ENCODE peak calls at places on chromosomes 2 and 18, in five cellular contexts. H is upper lobe of right lung, I is kidney epithelial cell, N is cardiac muscle cell, D is cardiac fibroblast. A is an unnamed sample.

GRCh38 chr2:101175991-101176390 is 24.8 kb upstream of the TBC1D8 start:
- DNase-seq in H (no peak), I (peak), N (peak), D (peak), A (no peak)

GRCh38 chr2:101697794-101698418 is 399 bp downstream of the MAP4K4 start:
- DNase-seq in H (no peak), I (no peak), N (peak), D (no peak), A (no peak)

GRCh38 chr2:109385506-109385905 is 228.3 kb downstream of the SEPTIN10 start:
- DNase-seq in H (peak), I (no peak), N (no peak), D (no peak), A (no peak)

GRCh38 chr2:26691881-26692813 is at the start of gene KCNK3:
- DNase-seq in H (peak), I (no peak), N (peak), D (peak), A (peak)

GRCh38 chr2:11790228-11790627 is 43.8 kb downstream of the LPIN1 start:
- DNase-seq in H (no peak), I (no peak), N (no peak), D (no peak), A (no peak)

GRCh38 chr2:156999657-157000056 is 257.8 kb upstream of the GALNT5 start:
- DNase-seq in H (no peak), I (no peak), N (no peak), D (no peak), A (no peak)

GRCh38 chr18:70263336-70263735 is 25.5 kb upstream of the SOCS6 start:
- DNase-seq in H (no peak), I (no peak), N (no peak), D (no peak), A (no peak)

GRCh38 chr2:185668710-185669109 is 69.9 kb upstream of the FSIP2 start:
- DNase-seq in H (no peak), I (no peak), N (no peak), D (no peak), A (no peak)

GRCh38 chr2:232030229-232030628 is 68.7 kb downstream of the DIS3L2 start:
- DNase-seq in H (no peak), I (no peak), N (no peak), D (no peak), A (no peak)

GRCh38 chr2:55047677-55048299 is 2.5 kb downstream of the RTN4 start:
- DNase-seq in H (no peak), I (no peak), N (peak), D (peak), A (no peak)

GRCh38 chr2:216328347-216328746 is 43.9 kb downstream of the MARCHF4 start:
- DNase-seq in H (no peak), I (no peak), N (peak), D (peak), A (no peak)

GRCh38 chr18:23038712-23039111 is 96.6 kb upstream of the CABLES1 start:
- DNase-seq in H (no peak), I (peak), N (peak), D (peak), A (peak)

GRCh38 chr2:61255580-61256437 is 93.8 kb downstream of the C2orf74 start:
- DNase-seq in H (no peak), I (peak), N (peak), D (peak), A (no peak)

GRCh38 chr2:212968284-212969081 is 182.9 kb downstream of the IKZF2 start:
- DNase-seq in H (no peak), I (no peak), N (no peak), D (no peak), A (no peak)

GRCh38 chr2:181074457-181074856 is 94.1 kb downstream of the UBE2E3 start:
- DNase-seq in H (no peak), I (no peak), N (no peak), D (no peak), A (no peak)

GRCh38 chr18:12033643-12034025 is 52.3 kb downstream of the IMPA2 start:
- DNase-seq in H (no peak), I (no peak), N (no peak), D (no peak), A (peak)

GRCh38 chr2:146661494-146662096 is 1183.2 kb upstream of the ACVR2A start:
- DNase-seq in H (no peak), I (no peak), N (peak), D (peak), A (no peak)

GRCh38 chr2:181680937-181681811 is 857 bp upstream of the NEUROD1 start:
- DNase-seq in H (no peak), I (no peak), N (no peak), D (no peak), A (no peak)

GRCh38 chr2:42089340-42089925 is 41.6 kb downstream of the PKDCC start:
- DNase-seq in H (peak), I (no peak), N (peak), D (peak), A (no peak)

GRCh38 chr18:74234326-74235171 is 57.2 kb downstream of the CYB5A start:
- DNase-seq in H (no peak), I (peak), N (peak), D (peak), A (no peak)

GRCh38 chr18:57951999-57952774 is 91.8 kb upstream of the NEDD4L start:
- DNase-seq in H (peak), I (no peak), N (no peak), D (no peak), A (peak)

GRCh38 chr2:45816273-45816672 is 164.8 kb downstream of the PRKCE start:
- DNase-seq in H (no peak), I (no peak), N (peak), D (peak), A (no peak)

GRCh38 chr2:154368148-154368547 is 330.3 kb upstream of the KCNJ3 start:
- DNase-seq in H (no peak), I (no peak), N (no peak), D (no peak), A (no peak)

GRCh38 chr2:235812185-235812670 is 318.4 kb downstream of the AGAP1 start:
- DNase-seq in H (no peak), I (no peak), N (no peak), D (no peak), A (peak)

GRCh38 chr18:26406294-26406693 is 142.1 kb downstream of the KCTD1 start:
- DNase-seq in H (no peak), I (no peak), N (no peak), D (no peak), A (no peak)

GRCh38 chr2:84493494-84493893 is 22.8 kb upstream of the DNAH6 start:
- DNase-seq in H (no peak), I (no peak), N (peak), D (peak), A (no peak)

GRCh38 chr2:949384-949893 is 1.2 kb upstream of the SNTG2 start:
- DNase-seq in H (no peak), I (no peak), N (no peak), D (no peak), A (no peak)

GRCh38 chr2:42906557-42907380 is 114.4 kb upstream of the HAAO start:
- DNase-seq in H (no peak), I (no peak), N (peak), D (peak), A (no peak)

GRCh38 chr2:85838181-85838580 is 50.6 kb downstream of the ST3GAL5 start:
- DNase-seq in H (no peak), I (no peak), N (no peak), D (peak), A (peak)

GRCh38 chr2:203341741-203342310 is 13.6 kb downstream of the ABI2 start:
- DNase-seq in H (no peak), I (no peak), N (no peak), D (no peak), A (no peak)

GRCh38 chr18:48238636-48239035 is 170.5 kb downstream of the ZBTB7C start:
- DNase-seq in H (no peak), I (no peak), N (peak), D (no peak), A (no peak)

GRCh38 chr2:27322301-27322765 is 564 bp downstream of the MPV17 start:
- DNase-seq in H (no peak), I (no peak), N (no peak), D (peak), A (no peak)

GRCh38 chr2:667332-668000 is 9.7 kb downstream of the TMEM18 start:
- DNase-seq in H (no peak), I (peak), N (peak), D (peak), A (no peak)

GRCh38 chr2:10325278-10326145 is 22.8 kb downstream of the HPCAL1 start:
- DNase-seq in H (peak), I (no peak), N (no peak), D (no peak), A (no peak)

GRCh38 chr2:222318712-222319575 is 20.1 kb upstream of the PAX3 start:
- DNase-seq in H (peak), I (no peak), N (peak), D (peak), A (no peak)

GRCh38 chr2:129758461-129759185 is 220.8 kb upstream of the RAB6C start:
- DNase-seq in H (no peak), I (no peak), N (peak), D (no peak), A (peak)

GRCh38 chr18:34837769-34838194 is 127.7 kb downstream of the DTNA start:
- DNase-seq in H (no peak), I (no peak), N (peak), D (peak), A (no peak)

GRCh38 chr18:76982038-76982437 is 150.5 kb downstream of the MBP start:
- DNase-seq in H (no peak), I (no peak), N (no peak), D (no peak), A (peak)

GRCh38 chr2:37091873-37092272 is 7.6 kb downstream of the GPATCH11 start:
- DNase-seq in H (no peak), I (no peak), N (no peak), D (no peak), A (no peak)

GRCh38 chr2:29361255-29361654 is 246.0 kb downstream of the CLIP4 start:
- DNase-seq in H (no peak), I (no peak), N (peak), D (peak), A (no peak)
- TF ChIP-seq CTCF in H (no peak), I (no peak), N (no peak), D (no peak), A (no peak)

GRCh38 chr2:112791693-112792230 is 7.5 kb upstream of the IL1A start:
- DNase-seq in H (no peak), I (no peak), N (no peak), D (no peak), A (no peak)
- TF ChIP-seq CTCF in H (no peak), I (no peak), N (no peak), D (no peak), A (no peak)

DNA sequence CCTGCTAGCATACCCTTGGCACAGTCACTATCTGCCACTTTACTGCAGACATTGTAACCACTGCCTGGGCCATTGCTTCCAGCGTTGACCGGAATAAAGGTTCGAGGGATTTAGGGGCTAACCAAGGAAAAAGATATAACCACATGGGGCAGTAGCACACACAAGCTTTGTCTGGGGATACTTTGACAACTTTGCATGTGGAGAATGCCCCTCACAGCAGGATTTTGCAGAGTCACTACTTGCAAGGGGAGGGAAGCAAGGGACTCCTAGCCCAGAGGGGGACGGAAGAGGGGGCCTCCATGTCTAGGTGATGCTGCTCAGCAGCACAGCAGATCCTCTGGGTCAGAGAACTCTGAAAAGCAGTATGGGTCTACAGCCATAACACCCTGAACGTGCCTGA is 138.7 kb downstream of the SPP2 start:
- DNase-seq in H (no peak), I (no peak), N (no peak), D (no peak), A (no peak)
- TF ChIP-seq CTCF in H (no peak), I (no peak), N (no peak), D (no peak), A (no peak)

DNA sequence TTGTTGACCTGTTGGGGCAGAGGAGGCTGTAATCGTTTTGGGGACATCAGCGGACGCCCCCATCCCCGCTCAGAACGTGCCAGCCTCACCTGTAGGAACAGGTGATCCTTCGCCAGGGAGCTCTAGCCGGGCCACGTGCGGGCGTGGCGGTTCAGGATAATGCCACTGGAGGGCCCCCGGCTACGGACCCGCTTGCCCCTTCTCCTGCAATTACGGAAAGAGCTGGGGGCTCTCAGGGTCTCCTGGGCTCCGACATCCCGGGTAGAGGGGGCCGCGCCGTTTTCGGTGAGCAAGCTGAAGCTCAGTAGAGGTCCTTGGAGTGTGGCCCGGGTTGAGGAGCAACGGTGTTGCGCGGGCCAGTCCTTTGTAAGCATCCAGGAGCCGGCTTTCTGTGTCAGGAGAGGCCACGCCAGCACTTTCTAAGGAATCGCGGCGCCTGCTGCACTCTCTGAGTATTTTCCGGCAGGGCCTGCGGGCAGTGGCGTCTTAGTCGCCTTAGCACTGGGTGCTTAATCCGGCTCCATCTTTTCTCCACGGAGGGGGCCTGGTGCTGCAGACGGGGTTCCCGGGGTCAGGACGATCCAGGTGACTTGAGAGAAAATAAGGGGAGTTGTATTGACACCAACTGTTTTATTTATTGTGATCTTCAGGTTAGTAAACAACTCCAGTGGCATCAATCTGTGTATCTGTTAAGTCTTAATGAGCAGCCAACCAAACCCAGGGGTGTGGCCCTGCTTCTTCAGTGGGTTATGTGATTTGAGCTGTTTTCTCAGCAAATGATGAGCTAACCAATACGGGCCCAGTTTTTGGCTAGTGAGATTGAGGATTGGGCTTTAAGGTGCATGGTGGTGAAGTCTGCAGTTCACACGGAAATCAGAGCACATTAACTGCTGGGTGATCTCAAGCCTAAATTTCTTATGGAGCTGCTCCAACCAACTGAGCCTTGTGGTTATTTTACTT is 1.9 kb downstream of the MTCL1 start:
- DNase-seq in H (peak), I (no peak), N (peak), D (peak), A (peak)
- TF ChIP-seq CTCF in H (no peak), I (peak), N (peak), D (no peak), A (peak)

DNA sequence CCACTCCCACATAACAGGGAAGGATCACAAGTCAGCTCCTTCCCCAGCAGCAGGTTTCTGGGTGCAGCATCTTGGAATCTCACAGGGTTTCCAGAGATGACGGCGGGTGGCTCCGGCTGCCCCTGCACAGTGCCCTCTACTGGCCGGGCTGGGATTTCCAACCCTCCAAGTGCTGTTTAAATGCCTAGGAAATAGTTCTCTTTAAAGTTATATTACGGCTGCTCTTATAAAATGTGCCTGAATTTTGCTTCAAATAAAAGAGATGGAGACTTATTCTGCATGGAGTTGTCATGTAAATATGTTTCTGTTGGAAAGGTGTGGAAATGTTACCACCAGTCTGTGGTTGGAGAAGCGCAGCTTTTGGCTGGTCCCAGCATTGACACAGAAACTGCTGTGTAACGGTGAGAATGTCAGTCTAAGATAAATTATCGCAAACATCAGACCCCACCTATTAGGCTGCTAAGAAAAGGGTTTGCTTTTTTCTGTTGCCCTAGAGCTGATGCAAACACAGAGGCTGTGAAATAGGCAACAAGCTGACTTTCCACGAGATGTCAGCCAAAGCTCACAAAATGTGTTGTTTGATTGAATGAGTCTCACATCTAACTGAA is 3.3 kb upstream of the HJURP start:
- DNase-seq in H (peak), I (no peak), N (peak), D (peak), A (peak)
- TF ChIP-seq CTCF in H (peak), I (peak), N (peak), D (peak), A (peak)

A was measured in osteocyte.